ENCODE peak calls at places on chromosomes 13 and 19, in four cellular contexts. I is choroid plexus epithelial cell, N is endodermal cell, D is myocyte. A is an unnamed sample.

GRCh38 chr19:7515471-7516226 is at the start of gene ZNF358:
- DNase-seq in N (peak), I (peak), D (peak), A (peak)

GRCh38 chr13:85040176-85040660 is 759.0 kb downstream of the SLITRK6 start:
- DNase-seq in D (no peak), I (no peak), N (no peak), A (no peak)

GRCh38 chr19:14563590-14563926 is 8.3 kb downstream of the NDUFB7 start:
- DNase-seq in N (no peak), I (no peak), D (no peak), A (no peak)

GRCh38 chr13:51618626-51619025 is 34.4 kb downstream of the WDFY2 start:
- DNase-seq in D (no peak), I (no peak), N (no peak), A (peak)

GRCh38 chr19:50252111-50252886 is 48.9 kb downstream of the MYH14 start:
- DNase-seq in N (peak), I (peak), D (no peak), A (no peak)

GRCh38 chr19:7969560-7969949 is 26.1 kb upstream of the TIMM44 start:
- DNase-seq in D (no peak), N (no peak), I (no peak), A (no peak)

GRCh38 chr19:19224852-19225494 is 13.2 kb downstream of the NCAN start:
- DNase-seq in D (peak), N (peak), I (peak), A (no peak)

GRCh38 chr13:26996965-26997752 is 174.5 kb downstream of the USP12 start:
- DNase-seq in D (no peak), N (no peak), I (no peak), A (no peak)

GRCh38 chr19:55554302-55554701 is 9.0 kb upstream of the SBK3 start:
- DNase-seq in D (no peak), N (no peak), I (no peak), A (no peak)

GRCh38 chr19:39127812-39128510 is 2.4 kb downstream of the PAK4 start:
- DNase-seq in D (no peak), I (no peak), N (no peak), A (no peak)

GRCh38 chr13:99979453-99980200 is 2.0 kb upstream of the ZIC2 start:
- DNase-seq in N (peak), D (peak), I (no peak), A (no peak)

GRCh38 chr19:33613601-33614000 is 8.2 kb upstream of the CHST8 start:
- DNase-seq in N (no peak), D (no peak), I (no peak), A (no peak)

GRCh38 chr13:24230428-24231072 is 70.0 kb downstream of the SPATA13 start:
- DNase-seq in I (no peak), N (no peak), D (no peak), A (no peak)

GRCh38 chr13:30253830-30254229 is 53.5 kb downstream of the KATNAL1 start:
- DNase-seq in I (no peak), D (no peak), N (no peak), A (no peak)

GRCh38 chr19:558770-559439 is 13.5 kb upstream of the BSG start:
- DNase-seq in D (peak), I (peak), N (peak), A (no peak)

GRCh38 chr19:14019100-14019499 is 8.8 kb upstream of the RLN3 start:
- DNase-seq in N (no peak), D (no peak), I (no peak), A (no peak)

GRCh38 chr19:54674021-54674617 is 11.3 kb downstream of the LILRB4 start:
- DNase-seq in D (peak), N (no peak), I (peak), A (no peak)

GRCh38 chr13:30685320-30685859 is 50.0 kb upstream of the ALOX5AP start:
- DNase-seq in N (no peak), D (no peak), I (no peak), A (no peak)

GRCh38 chr13:75038315-75038881 is 443.6 kb downstream of the TBC1D4 start:
- DNase-seq in N (no peak), I (no peak), D (no peak), A (no peak)

GRCh38 chr19:371501-372160 is 27.0 kb upstream of the MIER2 start:
- DNase-seq in I (peak), D (no peak), N (peak), A (no peak)

GRCh38 chr19:3547301-3547731 is 8.3 kb downstream of the TEKTIP1 start:
- DNase-seq in D (no peak), N (peak), I (no peak), A (no peak)

GRCh38 chr19:3176715-3177501 is 1.7 kb upstream of the S1PR4 start:
- DNase-seq in I (peak), N (no peak), D (peak), A (no peak)

GRCh38 chr19:48495391-48495790 is 16.2 kb downstream of the LMTK3 start:
- DNase-seq in N (no peak), D (no peak), I (no peak), A (no peak)

GRCh38 chr19:46813570-46814358 is 25.4 kb upstream of the SLC1A5 start:
- DNase-seq in I (peak), D (no peak), N (no peak), A (no peak)

GRCh38 chr19:8302357-8302691 is 5.8 kb downstream of the CD320 start:
- DNase-seq in N (no peak), I (peak), D (peak), A (no peak)

A was measured in caudate nucleus.